ENCODE peak calls at places on chromosomes 2 and 18, in five cellular contexts. I is foreskin fibroblast; A is Peyer's patch; E is CD8-positive, alpha-beta T cell; C is body of pancreas. Y is an unnamed sample.

GRCh38 chr2:241863021-241863954 is 4.6 kb upstream of the PDCD1 start:
- DNase-seq in I (no peak), A (peak), E (no peak), C (no peak), Y (no peak)

GRCh38 chr18:51531496-51531895 is 334.0 kb upstream of the MEX3C start:
- DNase-seq in I (no peak), A (no peak), E (no peak), C (no peak), Y (no peak)

GRCh38 chr2:170554278-170554955 is 160.7 kb upstream of the SP5 start:
- DNase-seq in I (peak), A (no peak), E (no peak), C (peak), Y (no peak)

GRCh38 chr2:118388771-118389170 is 300.5 kb downstream of the INSIG2 start:
- DNase-seq in I (peak), A (no peak), E (no peak), C (no peak), Y (no peak)

GRCh38 chr18:80232710-80233109 is 14.6 kb downstream of the PARD6G start:
- DNase-seq in I (no peak), A (no peak), E (no peak), C (no peak), Y (no peak)

GRCh38 chr2:129880309-129880708 is 99.2 kb upstream of the RAB6C start:
- DNase-seq in I (no peak), A (no peak), E (no peak), C (no peak), Y (no peak)

GRCh38 chr2:168118733-168119518 is 128.5 kb downstream of the STK39 start:
- DNase-seq in I (peak), A (no peak), E (no peak), C (no peak), Y (no peak)

GRCh38 chr18:34767601-34768027 is 57.5 kb downstream of the DTNA start:
- DNase-seq in I (peak), A (no peak), E (no peak), C (no peak), Y (no peak)

GRCh38 chr18:2240311-2240705 is 331.0 kb downstream of the METTL4 start:
- DNase-seq in I (no peak), A (no peak), E (no peak), C (no peak), Y (no peak)

GRCh38 chr2:85257359-85258193 is 70.2 kb downstream of the TGOLN2 start:
- DNase-seq in I (no peak), A (no peak), E (no peak), C (peak), Y (no peak)

GRCh38 chr2:241812730-241813079 is 3.7 kb downstream of the NEU4 start:
- DNase-seq in I (no peak), A (no peak), E (no peak), C (no peak), Y (no peak)

GRCh38 chr2:57720728-57721627 is 325.6 kb upstream of the VRK2 start:
- DNase-seq in I (peak), A (peak), E (peak), C (peak), Y (peak)

GRCh38 chr2:4135765-4136164 is 432.4 kb downstream of the DCDC2C start:
- DNase-seq in I (no peak), A (no peak), E (no peak), C (peak), Y (no peak)

GRCh38 chr2:43230981-43231827 is 4.8 kb upstream of the ZFP36L2 start:
- DNase-seq in I (no peak), A (no peak), E (no peak), C (no peak), Y (no peak)

GRCh38 chr18:36546876-36547275 is 249.4 kb downstream of the FHOD3 start:
- DNase-seq in I (no peak), A (no peak), E (no peak), C (no peak), Y (no peak)

GRCh38 chr2:171630812-171631626 is 56.2 kb upstream of the DYNC1I2 start:
- DNase-seq in I (no peak), A (no peak), E (no peak), C (no peak), Y (peak)

GRCh38 chr2:15177103-15177502 is 384.0 kb downstream of the NBAS start:
- DNase-seq in I (peak), A (no peak), E (peak), C (no peak), Y (no peak)

GRCh38 chr2:113133696-113134558 is 6.5 kb downstream of the IL1RN start:
- DNase-seq in I (no peak), A (no peak), E (no peak), C (no peak), Y (no peak)

GRCh38 chr2:74393525-74393924 is 13.4 kb upstream of the DCTN1 start:
- DNase-seq in I (no peak), A (no peak), E (no peak), C (no peak), Y (no peak)

GRCh38 chr2:241373449-241373848 is 17.4 kb downstream of the FARP2 start:
- DNase-seq in I (no peak), A (no peak), E (no peak), C (peak), Y (no peak)

GRCh38 chr18:5582054-5582453 is 38.3 kb upstream of the EPB41L3 start:
- DNase-seq in I (no peak), A (no peak), E (no peak), C (no peak), Y (no peak)

GRCh38 chr2:200354823-200355751 is 48.6 kb downstream of the SPATS2L start:
- DNase-seq in I (no peak), A (no peak), E (no peak), C (no peak), Y (no peak)

GRCh38 chr2:134461511-134461910 is 207.6 kb downstream of the MGAT5 start:
- DNase-seq in I (no peak), A (no peak), E (no peak), C (no peak), Y (no peak)

GRCh38 chr2:230129343-230129742 is 60.6 kb upstream of the SLC16A14 start:
- DNase-seq in I (peak), A (no peak), E (no peak), C (no peak), Y (no peak)

GRCh38 chr2:43595603-43596412 is at the start of gene THADA:
- DNase-seq in I (peak), A (peak), E (peak), C (peak), Y (peak)

GRCh38 chr18:43665239-43665788 is 388.0 kb upstream of the SYT4 start:
- DNase-seq in I (peak), A (no peak), E (no peak), C (no peak), Y (no peak)

GRCh38 chr2:240840435-240841060 is 20.5 kb upstream of the KIF1A start:
- DNase-seq in I (peak), A (no peak), E (no peak), C (peak), Y (peak)

GRCh38 chr2:120564213-120565094 is 171.2 kb upstream of the GLI2 start:
- DNase-seq in I (no peak), A (no peak), E (no peak), C (no peak), Y (peak)

GRCh38 chr2:47403829-47404228 is 873 bp downstream of the MSH2 start:
- DNase-seq in I (peak), A (no peak), E (no peak), C (no peak), Y (no peak)

GRCh38 chr18:79924814-79925655 is 26.4 kb downstream of the SLC66A2 start:
- DNase-seq in I (no peak), A (no peak), E (no peak), C (peak), Y (no peak)

GRCh38 chr2:109450574-109451265 is 163.0 kb downstream of the SEPTIN10 start:
- DNase-seq in I (no peak), A (no peak), E (no peak), C (no peak), Y (no peak)

GRCh38 chr2:8575810-8576423 is 105.9 kb upstream of the ID2 start:
- DNase-seq in I (no peak), A (no peak), E (no peak), C (no peak), Y (no peak)

GRCh38 chr2:75003276-75003675 is 44.8 kb downstream of the POLE4 start:
- DNase-seq in I (no peak), A (no peak), E (no peak), C (no peak), Y (no peak)

GRCh38 chr2:64201086-64201627 is 56.9 kb upstream of the PELI1 start:
- DNase-seq in I (no peak), A (no peak), E (no peak), C (no peak), Y (no peak)

GRCh38 chr2:75224636-75225094 is 25.3 kb upstream of the TACR1 start:
- DNase-seq in I (no peak), A (no peak), E (no peak), C (no peak), Y (no peak)

GRCh38 chr2:3458396-3459184 is 60.7 kb downstream of the ADI1 start:
- DNase-seq in I (no peak), A (no peak), E (no peak), C (no peak), Y (no peak)

GRCh38 chr18:28124239-28125029 is 52.5 kb downstream of the CDH2 start:
- DNase-seq in I (no peak), A (no peak), E (no peak), C (no peak), Y (no peak)

GRCh38 chr2:197813093-197813787 is 8.8 kb downstream of the PLCL1 start:
- DNase-seq in I (peak), A (no peak), E (no peak), C (no peak), Y (peak)

GRCh38 chr2:241586564-241587264 is 28.2 kb downstream of the BOK start:
- DNase-seq in I (no peak), A (no peak), E (no peak), C (no peak), Y (no peak)

DNA sequence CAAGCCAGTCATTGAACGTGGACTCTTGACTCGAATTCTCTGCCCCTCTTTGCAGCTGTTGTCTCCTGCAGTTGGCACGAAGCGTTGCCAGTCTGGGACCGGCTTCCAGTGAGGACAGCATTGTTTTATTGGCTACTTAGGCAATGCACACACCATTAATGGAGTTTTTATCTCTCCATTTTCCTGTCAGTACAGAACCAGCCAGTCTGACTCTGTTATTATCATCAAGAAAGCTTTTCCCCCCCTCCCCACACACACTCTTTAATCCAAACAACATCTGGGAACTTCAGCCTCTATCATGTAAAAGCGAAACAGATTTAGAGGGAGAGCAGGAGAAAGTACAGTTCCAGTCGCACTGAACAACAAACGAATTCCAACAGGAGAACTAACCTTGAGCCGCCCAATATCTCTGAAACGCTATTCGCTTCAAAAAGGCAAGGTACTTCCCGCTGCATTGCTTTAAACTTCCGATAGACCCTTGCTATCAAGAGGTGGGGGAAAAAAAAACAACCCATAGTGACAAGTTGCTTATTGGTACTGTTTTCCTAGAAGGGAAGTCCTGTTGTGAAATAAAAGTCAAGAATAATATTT is 38.2 kb downstream of the ACVR1 start:
- DNase-seq in I (no peak), A (no peak), E (no peak), C (peak), Y (no peak)
- H3K4me3 ChIP-seq in I (peak), A (no peak), E (no peak), C (no peak), Y (no peak)

GRCh38 chr18:22408059-22408458 is 9.7 kb downstream of the CTAGE1 start:
- DNase-seq in I (no peak), A (no peak), E (no peak), C (no peak), Y (no peak)
- TF ChIP-seq CTCF in I (no peak), A (no peak), E (no peak), C (no peak), Y (no peak)

GRCh38 chr2:95387358-95387757 is 15.2 kb upstream of the FAHD2A start:
- DNase-seq in I (no peak), A (no peak), E (no peak), C (no peak), Y (no peak)
- H3K4me3 ChIP-seq in I (no peak), A (no peak), E (no peak), C (no peak), Y (no peak)

DNA sequence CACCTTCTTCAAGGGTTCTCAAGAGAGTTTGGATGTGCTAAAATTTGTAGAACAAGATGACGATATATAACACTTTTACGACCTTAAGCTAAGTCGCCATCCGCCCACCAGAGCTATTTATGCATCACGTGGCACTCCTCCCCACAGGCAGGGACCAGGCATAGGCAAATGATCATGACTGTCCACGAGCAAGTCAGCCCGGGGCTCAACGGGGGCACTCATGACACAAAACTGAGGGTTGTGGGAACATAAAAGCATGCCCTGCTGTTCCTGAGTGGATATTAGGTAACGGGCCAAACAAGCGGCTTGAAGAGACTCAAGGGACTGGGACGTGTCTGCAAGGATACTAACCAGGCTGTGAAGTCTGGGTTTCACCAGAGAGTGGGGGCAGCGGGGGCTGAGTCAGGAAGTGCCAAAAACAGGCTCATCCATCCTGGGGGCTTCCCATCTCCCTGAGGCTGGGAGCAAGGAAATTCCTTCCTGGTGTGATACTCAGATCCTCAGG is 58.1 kb downstream of the FAM178B start:
- DNase-seq in I (peak), A (no peak), E (no peak), C (no peak), Y (no peak)
- TF ChIP-seq CTCF in I (no peak), A (no peak), E (no peak), C (no peak), Y (no peak)